ENCODE peak calls at places on chromosomes 12 and 14, in five cellular contexts. One of them, this sample, is unnamed.
A peak's percentile ranks its signal among the peaks of the same experiment; 100 is the strongest.

GRCh38 chr14:22088614-22089359 is 415.2 kb upstream of the OR4E1 start:
- DNase-seq in tibial nerve: no peak
- DNase-seq in lower leg skin: no peak
- DNase-seq in GM06990: no peak
- DNase-seq in H1: no peak
- DNase-seq in this sample: no peak

GRCh38 chr12:120402217-120402616 is 33.3 kb upstream of the MSI1 start:
- DNase-seq in tibial nerve: no peak
- DNase-seq in lower leg skin: no peak
- DNase-seq in GM06990: no peak
- DNase-seq in H1: peak; percentile 59
- DNase-seq in this sample: no peak

GRCh38 chr12:57474862-57475261 is 4.8 kb downstream of the ARHGAP9 start:
- DNase-seq in tibial nerve: no peak
- DNase-seq in lower leg skin: no peak
- DNase-seq in GM06990: no peak
- DNase-seq in H1: no peak
- DNase-seq in this sample: no peak

GRCh38 chr12:53739285-53740129 is 12.3 kb upstream of the CALCOCO1 start:
- DNase-seq in tibial nerve: no peak
- DNase-seq in lower leg skin: no peak
- DNase-seq in GM06990: no peak
- DNase-seq in H1: no peak
- DNase-seq in this sample: no peak

GRCh38 chr14:101248840-101249675 is 312.2 kb upstream of the DIO3 start:
- DNase-seq in tibial nerve: no peak
- DNase-seq in lower leg skin: peak; percentile 77
- DNase-seq in GM06990: no peak
- DNase-seq in H1: no peak
- DNase-seq in this sample: no peak

GRCh38 chr12:62210422-62210821 is 49.8 kb upstream of the USP15 start:
- DNase-seq in tibial nerve: no peak
- DNase-seq in lower leg skin: no peak
- DNase-seq in GM06990: no peak
- DNase-seq in H1: no peak
- DNase-seq in this sample: peak; percentile 38

GRCh38 chr12:3296409-3296701 is 194.6 kb upstream of the PRMT8 start:
- DNase-seq in tibial nerve: no peak
- DNase-seq in lower leg skin: no peak
- DNase-seq in GM06990: no peak
- DNase-seq in H1: no peak
- DNase-seq in this sample: no peak

GRCh38 chr12:51922762-51923505 is 15.6 kb downstream of the ACVRL1 start:
- DNase-seq in tibial nerve: no peak
- DNase-seq in lower leg skin: peak; percentile 88
- DNase-seq in GM06990: no peak
- DNase-seq in H1: no peak
- DNase-seq in this sample: peak; percentile 22

GRCh38 chr12:24025153-24025798 is 75.8 kb upstream of the SOX5 start:
- DNase-seq in tibial nerve: no peak
- DNase-seq in lower leg skin: no peak
- DNase-seq in GM06990: no peak
- DNase-seq in H1: no peak
- DNase-seq in this sample: no peak

GRCh38 chr12:74489543-74489942 is 48.1 kb upstream of the ATXN7L3B start:
- DNase-seq in tibial nerve: no peak
- DNase-seq in lower leg skin: no peak
- DNase-seq in GM06990: no peak
- DNase-seq in H1: no peak
- DNase-seq in this sample: no peak

GRCh38 chr12:113762155-113762848 is 203.8 kb downstream of the RBM19 start:
- DNase-seq in tibial nerve: no peak
- DNase-seq in lower leg skin: no peak
- DNase-seq in GM06990: no peak
- DNase-seq in H1: peak; percentile 54
- DNase-seq in this sample: no peak

GRCh38 chr12:52496590-52497071 is 3.6 kb upstream of the KRT6A start:
- DNase-seq in tibial nerve: no peak
- DNase-seq in lower leg skin: peak; percentile 86
- DNase-seq in GM06990: no peak
- DNase-seq in H1: no peak
- DNase-seq in this sample: peak; percentile 53

GRCh38 chr14:82879949-82880535 is 1346.4 kb upstream of the SEL1L start:
- DNase-seq in tibial nerve: no peak
- DNase-seq in lower leg skin: no peak
- DNase-seq in GM06990: no peak
- DNase-seq in H1: no peak
- DNase-seq in this sample: no peak

GRCh38 chr14:75812592-75812991 is 151.5 kb downstream of the TTLL5 start:
- DNase-seq in tibial nerve: no peak
- DNase-seq in lower leg skin: no peak
- DNase-seq in GM06990: no peak
- DNase-seq in H1: no peak
- DNase-seq in this sample: no peak
- TF ChIP-seq CTCF in tibial nerve: no peak
- TF ChIP-seq CTCF in lower leg skin: no peak
- TF ChIP-seq CTCF in GM06990: no peak
- TF ChIP-seq CTCF in H1: no peak
- TF ChIP-seq CTCF in this sample: no peak

GRCh38 chr12:28993720-28994119 is 155.4 kb upstream of the FAR2 start:
- DNase-seq in tibial nerve: no peak
- DNase-seq in lower leg skin: no peak
- DNase-seq in GM06990: no peak
- DNase-seq in H1: no peak
- DNase-seq in this sample: no peak

GRCh38 chr12:29004066-29004935 is 144.8 kb upstream of the FAR2 start:
- DNase-seq in tibial nerve: no peak
- DNase-seq in lower leg skin: no peak
- DNase-seq in GM06990: no peak
- DNase-seq in H1: no peak
- DNase-seq in this sample: no peak

GRCh38 chr12:28996688-28997087 is 152.4 kb upstream of the FAR2 start:
- DNase-seq in tibial nerve: peak; percentile 16
- DNase-seq in lower leg skin: no peak
- DNase-seq in GM06990: no peak
- DNase-seq in H1: no peak
- DNase-seq in this sample: no peak

GRCh38 chr12:28998662-28999120 is 150.4 kb upstream of the FAR2 start:
- DNase-seq in tibial nerve: no peak
- DNase-seq in lower leg skin: no peak
- DNase-seq in GM06990: no peak
- DNase-seq in H1: no peak
- DNase-seq in this sample: no peak
- TF ChIP-seq CTCF in tibial nerve: peak; percentile 45
- TF ChIP-seq CTCF in lower leg skin: no peak
- TF ChIP-seq CTCF in GM06990: peak; percentile 47
- TF ChIP-seq CTCF in H1: peak; percentile 50
- TF ChIP-seq CTCF in this sample: peak; percentile 54

GRCh38 chr14:61561144-61561543 is 134.2 kb upstream of the HIF1A start:
- DNase-seq in tibial nerve: no peak
- DNase-seq in lower leg skin: no peak
- DNase-seq in GM06990: no peak
- DNase-seq in H1: no peak
- DNase-seq in this sample: peak; percentile 54
- TF ChIP-seq CTCF in tibial nerve: no peak
- TF ChIP-seq CTCF in lower leg skin: no peak
- TF ChIP-seq CTCF in GM06990: no peak
- TF ChIP-seq CTCF in H1: peak; percentile 32
- TF ChIP-seq CTCF in this sample: peak; percentile 52

DNA sequence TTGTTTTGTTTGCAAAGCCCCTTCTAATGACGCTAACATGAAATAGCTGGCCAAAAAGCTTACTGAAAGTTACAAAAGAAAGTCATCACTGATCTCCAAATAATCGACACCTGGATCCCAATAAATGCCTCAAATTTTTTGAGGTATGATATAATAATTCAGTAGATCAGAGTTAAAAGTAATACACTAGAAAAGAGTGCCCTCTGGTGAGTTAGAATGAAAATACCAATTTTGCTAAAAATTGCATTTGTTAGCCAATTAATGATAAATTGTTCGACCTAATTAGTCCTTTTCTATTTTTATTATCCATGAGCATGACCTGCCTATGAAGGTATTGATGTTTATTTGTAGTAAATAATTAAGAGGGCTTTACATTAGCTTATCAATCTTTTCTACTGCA is 78.6 kb downstream of the CEP128 start:
- DNase-seq in tibial nerve: no peak
- DNase-seq in lower leg skin: no peak
- DNase-seq in GM06990: no peak
- DNase-seq in H1: no peak
- DNase-seq in this sample: no peak
- TF ChIP-seq CTCF in tibial nerve: no peak
- TF ChIP-seq CTCF in lower leg skin: no peak
- TF ChIP-seq CTCF in GM06990: peak; percentile 2
- TF ChIP-seq CTCF in H1: no peak
- TF ChIP-seq CTCF in this sample: peak; percentile 73